ENCODE peak calls at places on chromosomes 2 and 18, in nine cellular contexts. A, G, L, I, T, O, E, D and V are unnamed samples.

GRCh38 chr2:207188601-207189000 is 22.9 kb upstream of the KLF7 start:
- DNase-seq in A (no peak), G (no peak), L (no peak), I (no peak), T (no peak), O (peak; percentile 24), E (no peak), D (no peak), V (no peak)

GRCh38 chr2:237911363-237912017 is 52.1 kb downstream of the RAMP1 start:
- DNase-seq in A (no peak), G (no peak), L (no peak), I (no peak), T (no peak), O (no peak), E (no peak), D (no peak), V (no peak)

GRCh38 chr18:58758606-58759005 is 87.3 kb downstream of the MALT1 start:
- DNase-seq in A (no peak), G (no peak), L (no peak), I (no peak), T (no peak), O (no peak), E (no peak), D (no peak), V (no peak)

GRCh38 chr2:34570266-34570872 is 971.3 kb upstream of the FAM98A start:
- DNase-seq in A (peak; percentile 2), G (no peak), L (no peak), I (no peak), T (no peak), O (peak; percentile 0), E (no peak), D (peak; percentile 28), V (no peak)

GRCh38 chr2:178280261-178280852 is 86.0 kb downstream of the OSBPL6 start:
- DNase-seq in A (peak; percentile 50), G (no peak), L (peak; percentile 45), I (no peak), T (no peak), O (peak; percentile 37), E (no peak), D (no peak), V (no peak)

GRCh38 chr2:29130295-29130694 is 15.1 kb downstream of the CLIP4 start:
- DNase-seq in A (no peak), G (peak; percentile 1), L (no peak), I (no peak), T (no peak), O (peak; percentile 29), E (no peak), D (peak; percentile 70), V (peak; percentile 66)

GRCh38 chr18:9321017-9321452 is 13.5 kb upstream of the TWSG1 start:
- DNase-seq in A (no peak), G (no peak), L (no peak), I (no peak), T (no peak), O (no peak), E (no peak), D (no peak), V (no peak)

GRCh38 chr2:1854747-1855146 is 110.4 kb upstream of the PXDN start:
- DNase-seq in A (peak; percentile 46), G (no peak), L (no peak), I (peak; percentile 16), T (no peak), O (no peak), E (no peak), D (peak; percentile 82), V (no peak)

GRCh38 chr2:182548031-182548950 is 121.5 kb upstream of the PDE1A start:
- DNase-seq in A (no peak), G (no peak), L (no peak), I (no peak), T (no peak), O (no peak), E (no peak), D (no peak), V (no peak)

GRCh38 chr2:43818761-43819160 is 19.9 kb downstream of the ABCG5 start:
- DNase-seq in A (no peak), G (no peak), L (peak; percentile 10), I (no peak), T (no peak), O (no peak), E (no peak), D (no peak), V (no peak)

GRCh38 chr2:102449370-102449974 is 23.6 kb upstream of the SLC9A4 start:
- DNase-seq in A (peak; percentile 57), G (peak; percentile 51), L (peak; percentile 13), I (no peak), T (peak; percentile 29), O (peak; percentile 21), E (peak; percentile 52), D (peak; percentile 60), V (no peak)

GRCh38 chr2:36425771-36426340 is 70.3 kb downstream of the CRIM1 start:
- DNase-seq in A (no peak), G (no peak), L (no peak), I (no peak), T (no peak), O (no peak), E (no peak), D (no peak), V (no peak)

GRCh38 chr2:181177376-181177775 is 197.0 kb downstream of the UBE2E3 start:
- DNase-seq in A (no peak), G (no peak), L (no peak), I (no peak), T (no peak), O (no peak), E (no peak), D (no peak), V (no peak)

GRCh38 chr18:31498450-31499156 is 626 bp downstream of the DSG2 start:
- DNase-seq in A (peak; percentile 18), G (no peak), L (no peak), I (no peak), T (no peak), O (no peak), E (no peak), D (no peak), V (no peak)

GRCh38 chr2:197071790-197072436 is 145.4 kb upstream of the PGAP1 start:
- DNase-seq in A (no peak), G (no peak), L (no peak), I (no peak), T (no peak), O (no peak), E (no peak), D (no peak), V (no peak)

GRCh38 chr2:98683728-98684127 is 47.2 kb downstream of the MGAT4A start:
- DNase-seq in A (no peak), G (no peak), L (no peak), I (no peak), T (no peak), O (no peak), E (no peak), D (no peak), V (no peak)

GRCh38 chr18:62346327-62347090 is 21.4 kb downstream of the TNFRSF11A start:
- DNase-seq in A (no peak), G (no peak), L (no peak), I (no peak), T (no peak), O (peak; percentile 72), E (no peak), D (no peak), V (no peak)

GRCh38 chr2:172293952-172294351 is 133.4 kb upstream of the ITGA6 start:
- DNase-seq in A (no peak), G (peak; percentile 76), L (no peak), I (no peak), T (no peak), O (peak; percentile 65), E (no peak), D (no peak), V (no peak)

GRCh38 chr18:22169011-22169888 is at the start of gene GATA6:
- DNase-seq in A (peak; percentile 60), G (peak; percentile 97), L (peak; percentile 85), I (no peak), T (no peak), O (peak; percentile 37), E (no peak), D (peak; percentile 27), V (peak; percentile 33)

GRCh38 chr2:170155022-170155722 is 22.8 kb upstream of the MYO3B start:
- DNase-seq in A (no peak), G (no peak), L (no peak), I (no peak), T (no peak), O (no peak), E (no peak), D (peak; percentile 16), V (no peak)

GRCh38 chr2:161943012-161943411 is 131.0 kb downstream of the DPP4 start:
- DNase-seq in A (no peak), G (no peak), L (no peak), I (no peak), T (no peak), O (no peak), E (no peak), D (no peak), V (no peak)

GRCh38 chr2:217162533-217162932 is 302.7 kb upstream of the TNP1 start:
- DNase-seq in A (peak; percentile 54), G (no peak), L (peak; percentile 43), I (peak; percentile 27), T (no peak), O (peak; percentile 22), E (no peak), D (peak; percentile 79), V (no peak)

GRCh38 chr2:60463249-60463648 is 90.2 kb downstream of the BCL11A start:
- DNase-seq in A (no peak), G (peak; percentile 65), L (no peak), I (no peak), T (no peak), O (peak; percentile 16), E (no peak), D (peak; percentile 64), V (no peak)